ENCODE peak calls at places on chromosomes 6 and 20, in four cellular contexts. J, B, Y and U are unnamed samples.

GRCh38 chr6:48472121-48472520 is 361.1 kb upstream of the PTCHD4 start:
- DNase-seq in J (no peak), B (no peak), Y (no peak), U (no peak)

GRCh38 chr20:52242237-52243230 is 51.0 kb upstream of the ZFP64 start:
- DNase-seq in J (no peak), B (no peak), Y (no peak), U (peak; percentile 38)

GRCh38 chr20:56722042-56722441 is 92.9 kb downstream of the TFAP2C start:
- DNase-seq in J (no peak), B (peak; percentile 54), Y (no peak), U (no peak)

GRCh38 chr20:49982346-49983122 is at the start of gene SNAI1:
- DNase-seq in J (peak; percentile 78), B (peak; percentile 5), Y (peak; percentile 82), U (peak; percentile 91)

GRCh38 chr6:3708540-3708939 is 43.0 kb downstream of the PXDC1 start:
- DNase-seq in J (no peak), B (no peak), Y (no peak), U (no peak)

GRCh38 chr6:111566873-111567517 is 38.7 kb downstream of the TRAF3IP2 start:
- DNase-seq in J (no peak), B (no peak), Y (peak; percentile 11), U (peak; percentile 90)

GRCh38 chr6:87588756-87589407 is 905 bp downstream of the RARS2 start:
- DNase-seq in J (no peak), B (no peak), Y (no peak), U (peak; percentile 24)

GRCh38 chr6:38477680-38478260 is 162.0 kb downstream of the BTBD9 start:
- DNase-seq in J (no peak), B (no peak), Y (no peak), U (peak; percentile 49)

GRCh38 chr20:20664795-20665194 is 47.6 kb downstream of the RALGAPA2 start:
- DNase-seq in J (no peak), B (no peak), Y (no peak), U (peak; percentile 76)

GRCh38 chr6:112180095-112180820 is 74.1 kb downstream of the LAMA4 start:
- DNase-seq in J (peak; percentile 52), B (no peak), Y (no peak), U (peak; percentile 80)

GRCh38 chr6:158591134-158591809 is 31.4 kb downstream of the TMEM181 start:
- DNase-seq in J (no peak), B (no peak), Y (no peak), U (no peak)

GRCh38 chr6:132830236-132830799 is 15.9 kb downstream of the RPS12 start:
- DNase-seq in J (no peak), B (no peak), Y (no peak), U (peak; percentile 57)

GRCh38 chr20:43404880-43405279 is 52.8 kb upstream of the SRSF6 start:
- DNase-seq in J (no peak), B (no peak), Y (peak; percentile 37), U (peak; percentile 0)

GRCh38 chr6:7156666-7157278 is 49.0 kb downstream of the RREB1 start:
- DNase-seq in J (no peak), B (no peak), Y (no peak), U (no peak)

GRCh38 chr6:13152804-13153203 is 175.5 kb downstream of the TBC1D7 start:
- DNase-seq in J (no peak), B (no peak), Y (no peak), U (no peak)

GRCh38 chr6:148892247-148892646 is 145.4 kb downstream of the UST start:
- DNase-seq in J (no peak), B (no peak), Y (no peak), U (no peak)

GRCh38 chr6:153028261-153028660 is 25.8 kb upstream of the MTRF1L start:
- DNase-seq in J (no peak), B (no peak), Y (no peak), U (no peak)

GRCh38 chr20:8798505-8798904 is 270.4 kb upstream of the PLCB4 start:
- DNase-seq in J (no peak), B (no peak), Y (no peak), U (peak; percentile 33)

GRCh38 chr6:64280569-64280968 is 645.0 kb downstream of the PHF3 start:
- DNase-seq in J (no peak), B (no peak), Y (no peak), U (peak; percentile 88)

GRCh38 chr20:43409041-43409913 is 48.4 kb upstream of the SRSF6 start:
- DNase-seq in J (no peak), B (no peak), Y (no peak), U (peak; percentile 29)

GRCh38 chr6:33815854-33816253 is 12.1 kb upstream of the MLN start:
- DNase-seq in J (no peak), B (no peak), Y (no peak), U (peak; percentile 87)

GRCh38 chr6:53986165-53986720 is 125.0 kb upstream of the MLIP start:
- DNase-seq in J (no peak), B (no peak), Y (no peak), U (peak; percentile 55)

GRCh38 chr6:35898003-35898402 is 22.9 kb downstream of the SRPK1 start:
- DNase-seq in J (no peak), B (no peak), Y (no peak), U (no peak)

GRCh38 chr6:11120273-11121005 is 8.9 kb upstream of the ERVFRD-1 start:
- DNase-seq in J (no peak), B (no peak), Y (no peak), U (peak; percentile 84)

GRCh38 chr6:72769459-72770125 is 147.7 kb downstream of the KCNQ5 start:
- DNase-seq in J (no peak), B (no peak), Y (no peak), U (no peak)